ENCODE peak calls at places on chromosomes 5 and 9, in seven cellular contexts. S is posterior vena cava; J is germinal center; L is GM04503; E is effector memory CD4-positive, alpha-beta T cell; V is AG04450; D is fibroblast of mammary gland. W is an unnamed sample.

GRCh38 chr5:103393131-103393754 is 134.7 kb downstream of the MACIR start:
- DNase-seq in S (no peak), V (no peak), D (peak; percentile 27), J (no peak), L (peak; percentile 50), E (no peak), W (no peak)

GRCh38 chr9:128091144-128091543 is 23.1 kb downstream of the SLC25A25 start:
- DNase-seq in E (no peak), S (peak; percentile 92), J (no peak), L (peak; percentile 76), D (peak; percentile 92), V (peak; percentile 85), W (no peak)

GRCh38 chr5:127878174-127878750 is 175.1 kb downstream of the CCDC192 start:
- DNase-seq in D (peak; percentile 57), E (no peak), L (no peak), S (no peak), J (no peak), V (no peak), W (peak; percentile 84)

GRCh38 chr9:70466976-70467551 is 52.6 kb upstream of the KLF9 start:
- DNase-seq in L (peak; percentile 44), S (no peak), D (peak; percentile 99), E (no peak), J (no peak), V (no peak), W (no peak)

GRCh38 chr5:76331139-76331538 is 71.9 kb upstream of the IQGAP2 start:
- DNase-seq in L (no peak), V (no peak), D (no peak), E (peak; percentile 5), S (no peak), J (no peak), W (no peak)

GRCh38 chr5:133113331-133114061 is 61.7 kb downstream of the HSPA4 start:
- DNase-seq in E (no peak), D (peak; percentile 46), L (no peak), S (peak; percentile 59), J (no peak), V (peak; percentile 16), W (no peak)

GRCh38 chr9:130328349-130328801 is 62.8 kb downstream of the HMCN2 start:
- DNase-seq in S (peak; percentile 95), V (peak; percentile 11), E (no peak), D (peak; percentile 90), L (no peak), J (no peak), W (no peak)

GRCh38 chr9:5305741-5306140 is 1.2 kb upstream of the RLN2 start:
- DNase-seq in L (no peak), J (no peak), E (no peak), D (no peak), S (no peak), V (no peak), W (no peak)

GRCh38 chr5:139833525-139833924 is 37.9 kb downstream of the PSD2 start:
- DNase-seq in V (no peak), J (no peak), E (no peak), L (no peak), S (no peak), D (no peak), W (no peak)

GRCh38 chr9:93087971-93088655 is 7.9 kb upstream of the CARD19 start:
- DNase-seq in D (no peak), E (no peak), J (no peak), L (no peak), V (no peak), S (peak; percentile 34), W (no peak)

GRCh38 chr5:65924366-65925093 is 1.8 kb upstream of the ERBIN start:
- DNase-seq in L (no peak), J (peak; percentile 14), E (no peak), D (no peak), V (no peak), S (no peak), W (no peak)

GRCh38 chr9:12973702-12974101 is 198.9 kb downstream of the LURAP1L start:
- DNase-seq in L (no peak), D (peak; percentile 34), E (no peak), S (no peak), J (no peak), V (no peak), W (no peak)

GRCh38 chr9:91886433-91887031 is 63.5 kb downstream of the ROR2 start:
- DNase-seq in J (no peak), S (no peak), D (no peak), E (no peak), V (no peak), L (no peak), W (no peak)

GRCh38 chr5:36584009-36584875 is 22.2 kb upstream of the SLC1A3 start:
- DNase-seq in E (no peak), S (no peak), V (no peak), D (no peak), L (no peak), J (no peak), W (no peak)

GRCh38 chr5:67963789-67964519 is 251.6 kb upstream of the PIK3R1 start:
- DNase-seq in L (no peak), E (no peak), J (no peak), S (no peak), D (no peak), V (no peak), W (no peak)

GRCh38 chr9:136170291-136170901 is 34.5 kb downstream of the LHX3 start:
- DNase-seq in J (peak; percentile 84), L (no peak), D (peak; percentile 8), S (no peak), V (no peak), E (peak; percentile 12), W (peak; percentile 87)

GRCh38 chr5:125526940-125527339 is 780.5 kb upstream of the ZNF608 start:
- DNase-seq in D (no peak), S (no peak), V (no peak), E (no peak), L (no peak), J (no peak), W (no peak)

GRCh38 chr5:151810449-151810848 is 38.7 kb downstream of the G3BP1 start:
- DNase-seq in J (no peak), S (no peak), E (no peak), D (peak; percentile 36), L (no peak), V (no peak), W (no peak)

GRCh38 chr9:83625120-83625710 is 2.3 kb downstream of the IDNK start:
- DNase-seq in E (no peak), S (no peak), L (no peak), D (peak; percentile 23), V (no peak), J (no peak), W (no peak)

GRCh38 chr5:100647461-100648230 is 112.5 kb downstream of the FAM174A start:
- DNase-seq in L (no peak), J (no peak), E (no peak), V (no peak), D (no peak), S (no peak), W (no peak)

GRCh38 chr9:30774326-30774725 is 1610.1 kb upstream of the ACO1 start:
- DNase-seq in J (no peak), E (no peak), S (peak; percentile 64), L (no peak), D (no peak), V (no peak), W (no peak)

GRCh38 chr9:121262450-121262849 is 5.5 kb upstream of the GSN start:
- DNase-seq in E (no peak), V (no peak), J (no peak), L (no peak), S (no peak), D (no peak), W (no peak)

GRCh38 chr5:140554454-140554853 is 2.8 kb downstream of the SRA1 start:
- DNase-seq in D (peak; percentile 76), V (peak; percentile 27), L (no peak), J (no peak), E (no peak), S (no peak), W (no peak)